ENCODE peak calls at places on chromosome 4, in nine cellular contexts. V is GM23338, C is neural progenitor cell, R is OCI-LY7, O is MM.1S, I is HCT116, K is SK-N-SH, A is PC-3, T is hepatocyte. M is an unnamed sample.

GRCh38 chr4:123484291-123484926 is 87.8 kb downstream of the SPRY1 start:
- DNase-seq in T (no peak), I (no peak), V (no peak), R (no peak), K (no peak), A (peak; percentile 14), O (no peak), C (no peak), M (no peak)

GRCh38 chr4:48654015-48654664 is 125.9 kb downstream of the FRYL start:
- DNase-seq in K (no peak), T (no peak), I (no peak), O (no peak), A (no peak), C (no peak), V (no peak), R (no peak), M (peak; percentile 15)

GRCh38 chr4:122661661-122662160 is 40.8 kb upstream of the IL21 start:
- DNase-seq in I (no peak), K (no peak), O (no peak), A (no peak), C (no peak), V (no peak), T (no peak), R (no peak), M (peak; percentile 26)

GRCh38 chr4:166460769-166461550 is 587.9 kb downstream of the TLL1 start:
- DNase-seq in A (peak; percentile 68), T (no peak), K (no peak), V (no peak), I (no peak), O (no peak), C (no peak), R (no peak), M (peak; percentile 11)

GRCh38 chr4:119138046-119138445 is 2.4 kb downstream of the MYOZ2 start:
- DNase-seq in I (no peak), A (no peak), V (peak; percentile 67), T (peak; percentile 27), K (no peak), R (no peak), O (no peak), C (peak; percentile 21), M (no peak)

GRCh38 chr4:114364857-114365256 is 233.8 kb upstream of the UGT8 start:
- DNase-seq in V (peak; percentile 47), A (no peak), R (no peak), T (no peak), O (no peak), C (no peak), K (no peak), I (no peak), M (peak; percentile 79)

GRCh38 chr4:89800012-89800516 is 36.9 kb downstream of the SNCA start:
- DNase-seq in I (no peak), O (no peak), C (no peak), V (no peak), A (peak; percentile 72), R (no peak), K (no peak), T (no peak), M (peak; percentile 23)

GRCh38 chr4:77861500-77861899 is 1.1 kb upstream of the MRPL1 start:
- DNase-seq in K (no peak), A (no peak), T (no peak), C (no peak), V (peak; percentile 15), O (peak; percentile 31), R (peak; percentile 38), I (no peak), M (peak; percentile 37)

GRCh38 chr4:158094413-158095110 is 78.3 kb downstream of the GASK1B start:
- DNase-seq in C (no peak), I (peak; percentile 96), O (no peak), A (peak; percentile 93), T (peak; percentile 58), K (no peak), V (peak; percentile 17), R (no peak), M (peak; percentile 38)

GRCh38 chr4:124322234-124322831 is 390.2 kb downstream of the ANKRD50 start:
- DNase-seq in C (peak; percentile 29), A (peak; percentile 69), I (peak; percentile 8), R (peak; percentile 45), V (peak; percentile 54), T (peak; percentile 43), O (peak; percentile 44), K (peak; percentile 25), M (peak; percentile 62)

GRCh38 chr4:94895081-94895480 is 137.3 kb downstream of the BMPR1B start:
- DNase-seq in R (no peak), O (no peak), K (no peak), C (no peak), V (no peak), T (no peak), I (no peak), A (no peak), M (no peak)

GRCh38 chr4:147547314-147548056 is 66.6 kb downstream of the EDNRA start:
- DNase-seq in K (no peak), C (no peak), V (no peak), T (no peak), A (peak; percentile 24), R (no peak), I (no peak), O (no peak), M (peak; percentile 68)

GRCh38 chr4:42995343-42995944 is 102.9 kb downstream of the GRXCR1 start:
- DNase-seq in R (peak; percentile 27), V (peak; percentile 70), A (peak; percentile 49), I (no peak), O (peak; percentile 53), T (peak; percentile 42), K (peak; percentile 57), C (peak; percentile 55), M (peak; percentile 59)

GRCh38 chr4:44632089-44632488 is 19.3 kb downstream of the YIPF7 start:
- DNase-seq in V (no peak), A (peak; percentile 25), K (no peak), I (no peak), R (no peak), C (no peak), O (no peak), T (no peak), M (peak; percentile 1)

GRCh38 chr4:41216294-41217019 is 2.1 kb upstream of the APBB2 start:
- DNase-seq in I (peak; percentile 78), K (peak; percentile 91), T (peak; percentile 91), R (peak; percentile 91), V (peak; percentile 87), O (peak; percentile 72), C (peak; percentile 78), A (peak; percentile 83), M (peak; percentile 85)

GRCh38 chr4:102537280-102537679 is 36.1 kb downstream of the NFKB1 start:
- DNase-seq in R (no peak), A (no peak), C (no peak), I (no peak), O (no peak), T (no peak), K (no peak), V (no peak), M (no peak)

GRCh38 chr4:7461171-7461570 is 26.4 kb upstream of the PSAPL1 start:
- DNase-seq in C (peak; percentile 56), K (peak; percentile 69), I (no peak), T (no peak), A (no peak), R (no peak), O (no peak), V (peak; percentile 45), M (no peak)

GRCh38 chr4:2915789-2916188 is 47.4 kb downstream of the NOP14 start:
- DNase-seq in T (no peak), K (no peak), C (no peak), V (no peak), O (no peak), I (no peak), R (no peak), A (no peak), M (no peak)

GRCh38 chr4:186020106-186020792 is 48.7 kb upstream of the TLR3 start:
- DNase-seq in K (no peak), O (no peak), A (no peak), R (no peak), C (no peak), V (no peak), T (no peak), I (no peak), M (no peak)

GRCh38 chr4:186019264-186019663 is 49.7 kb upstream of the TLR3 start:
- DNase-seq in T (no peak), A (no peak), K (no peak), O (no peak), I (no peak), R (no peak), C (no peak), V (no peak), M (no peak)

GRCh38 chr4:186023975-186024374 is 45.0 kb upstream of the TLR3 start:
- DNase-seq in C (no peak), K (no peak), R (no peak), I (no peak), V (no peak), A (no peak), T (no peak), O (no peak), M (no peak)

GRCh38 chr4:186020793-186021407 is 48.1 kb upstream of the TLR3 start:
- DNase-seq in V (no peak), A (no peak), I (no peak), R (no peak), T (no peak), C (no peak), K (no peak), O (no peak), M (no peak)

GRCh38 chr4:186021461-186022167 is 47.3 kb upstream of the TLR3 start:
- DNase-seq in R (peak; percentile 44), O (no peak), A (peak; percentile 44), I (no peak), T (peak; percentile 64), V (peak; percentile 90), K (peak; percentile 82), C (peak; percentile 88), M (peak; percentile 56)
- H3K4me3 ChIP-seq in R (no peak overlapping the region), O (no peak overlapping the region), A (no peak overlapping the region), I (no peak overlapping the region), T (no peak overlapping the region), V (no peak overlapping the region), K (peak overlapping the region; percentile 42), C (no peak overlapping the region), M (no peak overlapping the region)

GRCh38 chr4:156505341-156505955 is 466.2 kb downstream of the PDGFC start:
- DNase-seq in T (peak; percentile 9), A (no peak), V (peak; percentile 59), R (no peak), I (no peak), C (peak; percentile 60), K (no peak), O (no peak), M (no peak)
- TF ChIP-seq EZH2phosphoT487 in T (no peak), A (no peak), V (no peak), R (no peak), I (no peak), C (no peak), K (no peak), O (no peak), M (no peak)

DNA sequence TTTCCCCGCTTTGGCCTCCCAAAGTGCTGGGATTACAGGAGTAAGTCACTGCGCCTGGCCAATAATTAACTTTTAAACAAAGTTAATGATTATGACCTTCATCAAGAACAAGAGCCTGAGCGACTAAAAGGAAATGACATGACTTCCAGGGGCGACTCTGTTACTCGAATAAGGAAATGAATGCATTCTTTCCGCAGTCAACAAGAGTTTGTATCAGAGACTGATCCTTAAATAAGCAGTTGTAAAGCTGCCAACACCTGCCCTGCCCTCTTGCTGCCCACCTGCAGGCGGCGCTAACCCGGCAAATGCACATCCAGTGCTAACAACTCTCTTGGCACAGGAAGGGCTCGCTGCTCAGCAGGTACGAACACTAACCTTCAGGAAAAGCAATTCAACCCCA is 27.3 kb downstream of the WDR1 start:
- DNase-seq in A (peak; percentile 19), O (no peak), T (peak; percentile 80), C (no peak), I (no peak), R (no peak), V (peak; percentile 64), K (no peak), M (peak; percentile 39)
- H3K36me3 ChIP-seq in A (peaks cover 29% of the 10 kb centered on the region), O (peaks cover 43% of the 10 kb centered on the region), T (no peaks in the 10 kb centered on the region), C (no peaks in the 10 kb centered on the region), I (peaks cover 90% of the 10 kb centered on the region), R (peaks cover 99% of the 10 kb centered on the region), V (peaks cover 30% of the 10 kb centered on the region), K (peaks cover 92% of the 10 kb centered on the region), M (peaks cover 71% of the 10 kb centered on the region)

GRCh38 chr4:1873291-1873690 is 2.1 kb downstream of the NSD2 start:
- DNase-seq in C (peak; percentile 42), V (no peak), A (no peak), O (no peak), T (no peak), K (no peak), R (no peak), I (no peak), M (no peak)
- H3K4me3 ChIP-seq in C (peak overlapping the region; percentile 91), V (no peak overlapping the region), A (peak overlapping the region; percentile 92), O (peak overlapping the region; percentile 93), T (no peak overlapping the region), K (peak overlapping the region; percentile 79), R (peak overlapping the region; percentile 94), I (peak overlapping the region; percentile 70), M (peak overlapping the region; percentile 85)